ENCODE peak calls at places on chromosomes 13 and 19, in four cellular contexts. T is stomach, L is pancreas, U is BJ. X is an unnamed sample.
A peak's percentile ranks its signal among the peaks of the same experiment; 100 is the strongest.

GRCh38 chr19:17677002-17677401 is 11.2 kb downstream of the UNC13A start:
- DNase-seq in L (no peak), T (no peak), U (no peak), X (no peak)

GRCh38 chr13:88235441-88235840 is 564.3 kb downstream of the SLITRK5 start:
- DNase-seq in T (no peak), L (no peak), U (no peak), X (no peak)

GRCh38 chr19:12796146-12797071 is 5.1 kb downstream of the JUNB start:
- DNase-seq in T (peak; percentile 79), L (peak; percentile 84), U (no peak), X (no peak)

GRCh38 chr13:25901460-25902376 is 150.1 kb downstream of the SHISA2 start:
- DNase-seq in T (no peak), U (no peak), L (no peak), X (peak; percentile 49)

GRCh38 chr13:94325660-94326059 is 153.8 kb downstream of the DCT start:
- DNase-seq in U (no peak), L (no peak), T (no peak), X (no peak)

GRCh38 chr13:40189885-40190655 is 476.4 kb downstream of the FOXO1 start:
- DNase-seq in U (no peak), L (no peak), T (no peak), X (no peak)

GRCh38 chr19:1064661-1065605 is 2.0 kb upstream of the ARHGAP45 start:
- DNase-seq in U (no peak), L (peak; percentile 70), T (peak; percentile 81), X (no peak)

GRCh38 chr19:47723573-47723923 is 10.3 kb downstream of the EHD2 start:
- DNase-seq in L (peak; percentile 76), U (peak; percentile 74), T (peak; percentile 51), X (peak; percentile 63)

GRCh38 chr13:113656015-113656588 is 1.9 kb downstream of the ATP4B start:
- DNase-seq in U (no peak), T (peak; percentile 26), L (peak; percentile 4), X (no peak)

GRCh38 chr13:99150575-99151370 is 49.9 kb upstream of the UBAC2 start:
- DNase-seq in T (no peak), L (no peak), U (peak; percentile 89), X (peak; percentile 9)

GRCh38 chr13:108609353-108609752 is 20.1 kb upstream of the MYO16 start:
- DNase-seq in T (no peak), L (no peak), U (peak; percentile 4), X (no peak)

GRCh38 chr19:7450243-7451223 is 38.3 kb downstream of the PEX11G start:
- DNase-seq in U (no peak), L (no peak), T (no peak), X (no peak)

GRCh38 chr13:98200211-98200878 is 23.3 kb upstream of the RNF113B start:
- DNase-seq in U (no peak), L (no peak), T (no peak), X (no peak)

GRCh38 chr19:8494158-8494557 is 8.3 kb downstream of the PRAM1 start:
- DNase-seq in T (no peak), U (no peak), L (no peak), X (no peak)

GRCh38 chr19:18023596-18024212 is 15.7 kb downstream of the ARRDC2 start:
- DNase-seq in L (no peak), T (peak; percentile 64), U (no peak), X (no peak)

GRCh38 chr19:369256-369655 is 24.7 kb upstream of the MIER2 start:
- DNase-seq in L (no peak), U (no peak), T (no peak), X (no peak)

GRCh38 chr19:1312732-1313694 is 27.3 kb downstream of the EFNA2 start:
- DNase-seq in T (no peak), U (no peak), L (no peak), X (no peak)

GRCh38 chr19:33395561-33396550 is 22.3 kb downstream of the CEBPG start:
- DNase-seq in L (no peak), U (no peak), T (peak; percentile 68), X (no peak)

GRCh38 chr13:37118002-37118401 is 12.5 kb upstream of the CSNK1A1L start:
- DNase-seq in L (no peak), T (peak; percentile 62), U (no peak), X (no peak)

GRCh38 chr19:55372316-55373081 is 2.2 kb upstream of the IL11 start:
- DNase-seq in U (no peak), T (no peak), L (no peak), X (no peak)

GRCh38 chr13:45209229-45209628 is 8.4 kb upstream of the KCTD4 start:
- DNase-seq in L (no peak), T (no peak), U (no peak), X (no peak)

GRCh38 chr19:54364775-54365257 is at the start of gene LAIR1:
- DNase-seq in U (no peak), L (no peak), T (peak; percentile 31), X (no peak)

GRCh38 chr13:112899618-112900600 is 69.1 kb upstream of the MCF2L start:
- DNase-seq in T (no peak), L (no peak), U (no peak), X (no peak)

GRCh38 chr19:879711-880438 is 13.1 kb downstream of the MED16 start:
- DNase-seq in L (no peak), T (no peak), U (no peak), X (no peak)

GRCh38 chr19:31232220-31232619 is 117.0 kb downstream of the TSHZ3 start:
- DNase-seq in L (no peak), U (no peak), T (no peak), X (no peak)

GRCh38 chr19:55095260-55096060 is 19.8 kb downstream of the EPS8L1 start:
- DNase-seq in L (no peak), T (no peak), U (no peak), X (no peak)

GRCh38 chr13:27186295-27186694 is 14.7 kb upstream of the USP12 start:
- DNase-seq in U (no peak), L (no peak), T (no peak), X (no peak)

GRCh38 chr13:19769854-19770253 is 12.9 kb downstream of the PSPC1 start:
- DNase-seq in U (no peak), T (no peak), L (no peak), X (no peak)

GRCh38 chr19:13031917-13032623 is 36.8 kb downstream of the NFIX start:
- DNase-seq in T (no peak), U (no peak), L (no peak), X (no peak)

GRCh38 chr13:43298799-43299198 is 275.4 kb downstream of the DNAJC15 start:
- DNase-seq in T (no peak), L (no peak), U (no peak), X (no peak)

GRCh38 chr19:29966594-29967249 is 24.7 kb downstream of the URI1 start:
- DNase-seq in T (no peak), L (no peak), U (no peak), X (no peak)

GRCh38 chr13:113169277-113170272 is 11.1 kb downstream of the PROZ start:
- DNase-seq in T (no peak), L (no peak), U (no peak), X (no peak)

GRCh38 chr19:47762615-47763308 is 15.7 kb upstream of the SELENOW start:
- DNase-seq in U (no peak), T (no peak), L (no peak), X (no peak)

GRCh38 chr19:7638802-7639465 is 2.0 kb downstream of the STXBP2 start:
- DNase-seq in U (no peak), T (no peak), L (no peak), X (no peak)

GRCh38 chr19:7815325-7815724 is 14.7 kb upstream of the EVI5L start:
- DNase-seq in T (no peak), L (no peak), U (no peak), X (no peak)

GRCh38 chr19:41959056-41960053 is at the start of gene RABAC1:
- DNase-seq in T (peak; percentile 89), U (peak; percentile 52), L (peak; percentile 88), X (peak; percentile 71)
- TF ChIP-seq CTCF in T (no peak), U (peak; percentile 36), L (no peak), X (peak; percentile 15)

DNA sequence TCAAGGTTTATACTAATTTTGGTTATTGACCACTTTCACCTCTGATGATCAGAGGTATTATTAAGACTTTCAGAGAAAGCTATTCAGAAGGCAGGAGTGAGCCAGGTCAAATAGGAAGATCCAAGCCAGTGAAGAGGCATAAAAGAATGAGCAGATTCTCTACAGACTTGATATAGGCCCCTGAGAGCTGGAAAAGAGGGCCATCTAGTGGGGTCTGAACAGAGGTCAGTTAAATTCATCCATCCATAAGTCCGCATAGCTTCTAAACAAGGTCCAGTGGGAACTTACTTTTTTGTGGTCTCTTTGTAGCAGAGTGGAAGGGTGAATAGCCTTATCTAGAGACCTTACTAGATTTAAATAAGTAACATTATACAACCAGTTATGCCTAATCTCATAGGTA is 126.6 kb upstream of the UFM1 start:
- DNase-seq in T (no peak), L (no peak), U (no peak), X (no peak)
- TF ChIP-seq CTCF in T (no peak), L (no peak), U (peak; percentile 31), X (peak; percentile 32)

GRCh38 chr19:16117594-16118033 is 5.9 kb downstream of the RAB8A start:
- DNase-seq in L (no peak), T (no peak), U (no peak), X (no peak)
- TF ChIP-seq CTCF in L (no peak), T (no peak), U (no peak), X (no peak)

GRCh38 chr13:24540236-24541126 is 27.9 kb upstream of the PARP4 start:
- DNase-seq in U (no peak), T (no peak), L (no peak), X (no peak)

GRCh38 chr13:24539500-24540165 is 27.1 kb upstream of the PARP4 start:
- DNase-seq in T (no peak), U (no peak), L (no peak), X (no peak)

GRCh38 chr13:24541127-24541475 is 28.5 kb upstream of the PARP4 start:
- DNase-seq in L (no peak), T (no peak), U (no peak), X (no peak)
- TF ChIP-seq CTCF in L (no peak), T (no peak), U (no peak), X (no peak)

GRCh38 chr19:51339687-51340656 is 2.0 kb downstream of the VSIG10L start:
- DNase-seq in U (peak; percentile 78), L (peak; percentile 96), T (peak; percentile 99), X (peak; percentile 83)
- TF ChIP-seq CTCF in U (no peak), L (no peak), T (no peak), X (no peak)

GRCh38 chr19:38211206-38211605 is 12.8 kb downstream of the DPF1 start:
- DNase-seq in U (no peak), L (no peak), T (no peak), X (no peak)
- TF ChIP-seq CTCF in U (peak; percentile 13), L (no peak), T (no peak), X (peak; percentile 14)

X was measured in kidney epithelial cell.